ENCODE peak calls at places on chromosome 19, in six cellular contexts. C, N, K, L, V and P are unnamed samples.

GRCh38 chr19:33819496-33819874 is 22.8 kb downstream of the KCTD15 start:
- DNase-seq in C (no peak), N (no peak), K (peak; percentile 71), L (no peak), V (no peak), P (no peak)

GRCh38 chr19:33618884-33619283 is 2.9 kb upstream of the CHST8 start:
- DNase-seq in C (no peak), N (no peak), K (no peak), L (no peak), V (no peak), P (no peak)

GRCh38 chr19:5003781-5004180 is 34.9 kb downstream of the KDM4B start:
- DNase-seq in C (no peak), N (no peak), K (no peak), L (no peak), V (no peak), P (no peak)

GRCh38 chr19:3617463-3617862 is 9.1 kb downstream of the CACTIN start:
- DNase-seq in C (no peak), N (no peak), K (no peak), L (no peak), V (peak; percentile 76), P (no peak)

GRCh38 chr19:4232614-4233281 is 3.4 kb downstream of the EBI3 start:
- DNase-seq in C (no peak), N (peak; percentile 55), K (no peak), L (peak; percentile 96), V (no peak), P (no peak)

GRCh38 chr19:51181913-51182419 is 39.9 kb downstream of the SIGLEC7 start:
- DNase-seq in C (no peak), N (no peak), K (no peak), L (no peak), V (peak; percentile 92), P (no peak)

GRCh38 chr19:55353803-55354697 is 469 bp downstream of the COX6B2 start:
- DNase-seq in C (peak; percentile 43), N (peak; percentile 92), K (no peak), L (peak; percentile 56), V (peak; percentile 88), P (peak; percentile 76)

GRCh38 chr19:4909172-4909896 is at the start of gene UHRF1:
- DNase-seq in C (no peak), N (peak; percentile 54), K (no peak), L (no peak), V (peak; percentile 41), P (no peak)

GRCh38 chr19:57245066-57245465 is 4.6 kb downstream of the ZNF805 start:
- DNase-seq in C (no peak), N (no peak), K (no peak), L (no peak), V (no peak), P (no peak)

GRCh38 chr19:927707-928401 is 2.0 kb downstream of the ARID3A start:
- DNase-seq in C (no peak), N (no peak), K (no peak), L (peak; percentile 66), V (peak; percentile 73), P (peak; percentile 41)

GRCh38 chr19:54209748-54210494 is 9.3 kb downstream of the RPS9 start:
- DNase-seq in C (peak; percentile 98), N (no peak), K (no peak), L (peak; percentile 61), V (no peak), P (peak; percentile 98)

GRCh38 chr19:31339405-31339804 is 9.8 kb downstream of the TSHZ3 start:
- DNase-seq in C (no peak), N (no peak), K (no peak), L (no peak), V (peak; percentile 21), P (peak; percentile 60)

GRCh38 chr19:12093777-12094176 is 29.2 kb downstream of the ZNF844 start:
- DNase-seq in C (no peak), N (no peak), K (no peak), L (no peak), V (no peak), P (no peak)

GRCh38 chr19:3056454-3057016 is 5.8 kb downstream of the TLE5 start:
- DNase-seq in C (no peak), N (peak; percentile 61), K (no peak), L (peak; percentile 85), V (no peak), P (no peak)

GRCh38 chr19:24166055-24166454 is 79.1 kb downstream of the ZNF254 start:
- DNase-seq in C (peak; percentile 65), N (no peak), K (no peak), L (peak; percentile 89), V (no peak), P (no peak)

GRCh38 chr19:8335343-8336071 is 7.6 kb downstream of the KANK3 start:
- DNase-seq in C (no peak), N (peak; percentile 81), K (no peak), L (no peak), V (peak; percentile 73), P (no peak)

GRCh38 chr19:32877323-32877912 is 7.9 kb upstream of the SLC7A9 start:
- DNase-seq in C (no peak), N (peak; percentile 23), K (no peak), L (no peak), V (no peak), P (no peak)

GRCh38 chr19:17041994-17042393 is 15.4 kb upstream of the CPAMD8 start:
- DNase-seq in C (peak; percentile 22), N (no peak), K (no peak), L (no peak), V (no peak), P (peak; percentile 15)

GRCh38 chr19:34172661-34173144 is 399 bp downstream of the LSM14A start:
- DNase-seq in C (no peak), N (no peak), K (no peak), L (no peak), V (no peak), P (no peak)

GRCh38 chr19:20503536-20503935 is 62.0 kb downstream of the ZNF737 start:
- DNase-seq in C (peak; percentile 35), N (no peak), K (no peak), L (no peak), V (no peak), P (no peak)

GRCh38 chr19:42369433-42370067 is 20.5 kb downstream of the CNFN start:
- DNase-seq in C (no peak), N (no peak), K (no peak), L (no peak), V (no peak), P (no peak)

GRCh38 chr19:42368765-42369164 is 21.3 kb downstream of the CNFN start:
- DNase-seq in C (no peak), N (no peak), K (no peak), L (no peak), V (no peak), P (no peak)

GRCh38 chr19:42368360-42368759 is 21.7 kb downstream of the CNFN start:
- DNase-seq in C (no peak), N (no peak), K (no peak), L (no peak), V (no peak), P (no peak)

GRCh38 chr19:42367929-42368328 is 22.2 kb downstream of the CNFN start:
- DNase-seq in C (no peak), N (no peak), K (no peak), L (no peak), V (no peak), P (no peak)

GRCh38 chr19:42366676-42367075 is 23.4 kb downstream of the CNFN start:
- DNase-seq in C (no peak), N (no peak), K (no peak), L (no peak), V (no peak), P (no peak)
- H3K14ac ChIP-seq in C (no peak overlapping the region), N (no peak overlapping the region), K (no peak overlapping the region), L (no peak overlapping the region), V (no peak overlapping the region), P (no peak overlapping the region)

DNA sequence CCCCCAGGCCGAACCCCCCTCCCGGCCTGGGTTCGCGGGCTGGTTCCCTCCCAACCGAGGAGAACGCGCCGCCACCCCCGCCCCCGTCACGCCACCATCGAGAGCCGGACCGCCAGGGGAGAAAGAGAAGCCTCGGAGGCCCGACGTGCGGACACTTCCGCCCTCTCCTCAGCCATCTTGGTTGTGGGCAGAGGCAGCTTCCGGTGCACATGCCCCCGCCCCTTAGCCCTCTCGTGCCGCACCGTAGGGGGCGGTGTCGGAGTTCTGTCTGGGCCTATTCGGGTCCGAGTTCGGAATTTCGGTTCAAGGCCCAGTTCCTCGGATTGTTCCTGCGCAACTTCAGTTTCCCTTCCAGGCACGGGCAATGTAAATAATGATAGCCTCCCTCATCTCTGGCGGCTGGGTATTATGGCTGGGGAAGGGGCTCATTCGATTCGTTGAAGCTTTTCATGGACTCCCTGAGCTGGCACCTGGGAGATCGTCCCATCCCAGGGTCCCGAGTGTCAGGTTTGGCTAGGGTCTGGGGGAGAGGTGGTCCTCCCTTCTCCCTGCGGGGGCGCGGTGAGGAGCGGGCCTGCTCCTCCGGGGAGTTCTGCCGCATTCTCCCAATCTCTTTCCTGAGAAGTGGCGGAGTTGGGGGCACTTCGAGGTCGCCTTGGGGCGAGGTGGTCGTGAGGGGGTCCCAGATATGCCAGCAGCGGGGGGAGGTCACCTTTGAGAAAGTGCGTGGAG is at the start of the genes IER2 and STX10:
- DNase-seq in C (peak; percentile 94), N (peak; percentile 91), K (peak; percentile 80), L (peak; percentile 98), V (peak; percentile 94), P (peak; percentile 97)
- H2BK120ac ChIP-seq in C (peak within 1 kb of the TSS; percentile 59), N (peak within 1 kb of the TSS; percentile 83), K (peak within 1 kb of the TSS; percentile 38), L (peak within 1 kb of the TSS; percentile 57), V (peak within 1 kb of the TSS; percentile 1), P (peak within 1 kb of the TSS; percentile 97)

GRCh38 chr19:44647144-44647543 is 3.4 kb downstream of the PVR start:
- DNase-seq in C (no peak), N (no peak), K (no peak), L (peak; percentile 87), V (no peak), P (no peak)

GRCh38 chr19:44646049-44646416 is 2.3 kb downstream of the PVR start:
- DNase-seq in C (no peak), N (no peak), K (no peak), L (no peak), V (no peak), P (no peak)

GRCh38 chr19:44643605-44644390 is at the start of gene PVR:
- DNase-seq in C (peak; percentile 77), N (peak; percentile 77), K (peak; percentile 48), L (peak; percentile 84), V (peak; percentile 75), P (peak; percentile 87)

GRCh38 chr19:44644391-44645016 is 794 bp downstream of the PVR start:
- DNase-seq in C (peak; percentile 49), N (peak; percentile 73), K (peak; percentile 43), L (peak; percentile 82), V (peak; percentile 68), P (peak; percentile 62)

DNA sequence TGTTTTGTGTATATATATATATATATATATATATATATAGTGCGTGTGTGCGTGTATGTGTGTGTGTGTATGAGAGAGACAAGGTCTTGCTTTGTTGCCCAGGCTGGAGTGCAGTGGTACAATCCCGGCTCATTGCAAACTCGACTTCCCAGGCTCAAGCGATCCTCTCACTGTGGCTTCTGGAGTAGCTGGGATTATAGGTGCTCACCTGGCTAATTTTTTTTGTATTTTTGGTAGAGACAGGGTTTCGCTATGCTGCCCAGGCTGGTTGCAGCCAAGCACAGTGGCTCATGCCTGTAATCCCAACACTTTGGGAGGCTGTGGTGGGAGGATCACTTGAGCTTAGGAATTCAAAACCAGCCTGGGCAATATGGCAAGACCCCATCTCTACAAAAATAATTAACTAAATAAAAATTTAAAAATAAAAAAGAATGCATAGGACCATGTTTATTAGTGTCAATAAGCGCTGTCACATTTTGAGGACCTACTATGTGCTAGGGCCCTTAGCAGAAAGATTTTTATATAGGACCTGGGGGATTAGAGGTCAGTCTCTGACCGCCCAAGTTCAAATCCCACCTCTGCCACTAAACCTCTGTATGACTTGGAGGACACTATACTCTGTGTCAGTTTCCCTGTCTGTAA is 1.8 kb downstream of the PVR start:
- DNase-seq in C (no peak), N (no peak), K (no peak), L (peak; percentile 58), V (no peak), P (peak; percentile 18)
- H3K14ac ChIP-seq in C (peak overlapping the region; percentile 68), N (no peak overlapping the region), K (no peak overlapping the region), L (no peak overlapping the region), V (no peak overlapping the region), P (no peak overlapping the region)

GRCh38 chr19:13165091-13165997 is 15.1 kb downstream of the IER2 start:
- DNase-seq in C (no peak), N (no peak), K (no peak), L (peak; percentile 26), V (no peak), P (peak; percentile 89)
- H2BK120ac ChIP-seq in C (peak overlapping the region; percentile 99), N (peak overlapping the region; percentile 45), K (peak overlapping the region; percentile 38), L (peak overlapping the region; percentile 97), V (no peak overlapping the region), P (peak overlapping the region; percentile 100)